ENCODE peak calls at places on chromosomes 5 and 9, in six cellular contexts. J, O, B, P, A and V are unnamed samples.

GRCh38 chr9:130128782-130129424 is 43.3 kb upstream of the NCS1 start:
- DNase-seq in J (no peak), O (peak; percentile 76), B (peak; percentile 78), P (peak; percentile 55), A (peak; percentile 27), V (peak; percentile 88)

GRCh38 chr9:35653611-35654010 is 2.9 kb upstream of the SIT1 start:
- DNase-seq in J (no peak), O (no peak), B (no peak), P (no peak), A (no peak), V (peak; percentile 17)

GRCh38 chr5:147751156-147751830 is 31.2 kb downstream of the JAKMIP2 start:
- DNase-seq in J (peak; percentile 1), O (no peak), B (no peak), P (no peak), A (no peak), V (no peak)

GRCh38 chr5:492314-492893 is 31.8 kb downstream of the SLC9A3 start:
- DNase-seq in J (no peak), O (no peak), B (no peak), P (no peak), A (no peak), V (no peak)

GRCh38 chr5:96004754-96005153 is 43.1 kb upstream of the ELL2 start:
- DNase-seq in J (no peak), O (no peak), B (peak; percentile 34), P (no peak), A (no peak), V (no peak)

GRCh38 chr5:177327539-177328522 is 16.1 kb upstream of the MXD3 start:
- DNase-seq in J (no peak), O (peak; percentile 26), B (peak; percentile 50), P (peak; percentile 76), A (no peak), V (no peak)

GRCh38 chr5:112154940-112155686 is 264.0 kb downstream of the EPB41L4A start:
- DNase-seq in J (no peak), O (no peak), B (no peak), P (no peak), A (no peak), V (no peak)

GRCh38 chr5:38382898-38383297 is 124.5 kb downstream of the EGFLAM start:
- DNase-seq in J (peak; percentile 18), O (peak; percentile 76), B (peak; percentile 62), P (peak; percentile 61), A (peak; percentile 16), V (peak; percentile 58)

GRCh38 chr5:43619911-43620310 is 16.9 kb downstream of the NNT start:
- DNase-seq in J (no peak), O (no peak), B (no peak), P (no peak), A (no peak), V (no peak)

GRCh38 chr5:178078197-178078995 is 34.9 kb upstream of the N4BP3 start:
- DNase-seq in J (no peak), O (no peak), B (peak; percentile 91), P (no peak), A (no peak), V (no peak)

GRCh38 chr5:58094031-58094430 is 365.9 kb downstream of the PLK2 start:
- DNase-seq in J (no peak), O (peak; percentile 13), B (no peak), P (no peak), A (no peak), V (no peak)

GRCh38 chr5:123351315-123351714 is 71.9 kb downstream of the CEP120 start:
- DNase-seq in J (no peak), O (no peak), B (no peak), P (no peak), A (no peak), V (no peak)

GRCh38 chr5:111278824-111279504 is 54.8 kb downstream of the CAMK4 start:
- DNase-seq in J (peak; percentile 14), O (peak; percentile 96), B (peak; percentile 47), P (peak; percentile 36), A (peak; percentile 77), V (peak; percentile 89)

GRCh38 chr5:105956456-105957177 is 1714.1 kb downstream of the EFNA5 start:
- DNase-seq in J (no peak), O (no peak), B (peak; percentile 35), P (no peak), A (no peak), V (no peak)

GRCh38 chr5:175712313-175712680 is 54.4 kb downstream of the HRH2 start:
- DNase-seq in J (no peak), O (no peak), B (no peak), P (no peak), A (no peak), V (no peak)

GRCh38 chr5:169374761-169375160 is 73.8 kb upstream of the SLIT3 start:
- DNase-seq in J (no peak), O (no peak), B (peak; percentile 92), P (no peak), A (no peak), V (no peak)

GRCh38 chr9:107153336-107153735 is 129.7 kb upstream of the RAD23B start:
- DNase-seq in J (no peak), O (no peak), B (peak; percentile 54), P (no peak), A (no peak), V (no peak)

GRCh38 chr5:156178117-156178516 is 148.8 kb upstream of the SGCD start:
- DNase-seq in J (no peak), O (no peak), B (no peak), P (no peak), A (no peak), V (no peak)

GRCh38 chr5:149424371-149425315 is 45.6 kb upstream of the IL17B start:
- DNase-seq in J (no peak), O (no peak), B (peak; percentile 51), P (no peak), A (no peak), V (no peak)

GRCh38 chr9:32350682-32351081 is 33.8 kb upstream of the ACO1 start:
- DNase-seq in J (no peak), O (no peak), B (peak; percentile 43), P (no peak), A (no peak), V (no peak)

GRCh38 chr5:20353481-20353880 is 365.5 kb upstream of the CDH18 start:
- DNase-seq in J (no peak), O (no peak), B (no peak), P (no peak), A (no peak), V (no peak)

GRCh38 chr5:131634666-131634995 is 398 bp downstream of the RAPGEF6 start:
- DNase-seq in J (no peak), O (peak; percentile 68), B (no peak), P (peak; percentile 66), A (peak; percentile 14), V (peak; percentile 93)

GRCh38 chr5:89279458-89280036 is 396.6 kb upstream of the MEF2C start:
- DNase-seq in J (no peak), O (no peak), B (no peak), P (no peak), A (no peak), V (no peak)

GRCh38 chr5:163373401-163374066 is 63.9 kb upstream of the CCNG1 start:
- DNase-seq in J (no peak), O (no peak), B (no peak), P (no peak), A (no peak), V (no peak)

GRCh38 chr5:54644226-54644625 is 126.7 kb downstream of the SNX18 start:
- DNase-seq in J (no peak), O (no peak), B (peak; percentile 80), P (no peak), A (no peak), V (no peak)

GRCh38 chr9:125805057-125805456 is 57.9 kb downstream of the PBX3 start:
- DNase-seq in J (no peak), O (no peak), B (peak; percentile 66), P (no peak), A (no peak), V (no peak)

GRCh38 chr5:5178121-5178520 is 38.0 kb downstream of the ADAMTS16 start:
- DNase-seq in J (no peak), O (no peak), B (peak; percentile 48), P (no peak), A (no peak), V (no peak)

GRCh38 chr9:114856942-114857315 is 51.1 kb upstream of the TNFSF15 start:
- DNase-seq in J (no peak), O (no peak), B (no peak), P (no peak), A (no peak), V (no peak)

GRCh38 chr9:35552837-35553236 is 52.2 kb upstream of the TESK1 start:
- DNase-seq in J (no peak), O (no peak), B (no peak), P (no peak), A (no peak), V (no peak)

GRCh38 chr9:35972093-35972492 is 14.1 kb upstream of the OR2S2 start:
- DNase-seq in J (no peak), O (peak; percentile 23), B (no peak), P (no peak), A (no peak), V (no peak)

GRCh38 chr5:119335261-119335677 is 20.6 kb upstream of the TNFAIP8 start:
- DNase-seq in J (no peak), O (no peak), B (no peak), P (no peak), A (no peak), V (no peak)

GRCh38 chr9:962023-962422 is 14.4 kb upstream of the DMRT3 start:
- DNase-seq in J (no peak), O (no peak), B (no peak), P (no peak), A (no peak), V (no peak)

GRCh38 chr5:173016621-173017046 is 33.1 kb downstream of the ATP6V0E1 start:
- DNase-seq in J (no peak), O (peak; percentile 9), B (peak; percentile 75), P (peak; percentile 28), A (no peak), V (peak; percentile 24)

GRCh38 chr5:126104951-126105350 is 318.3 kb upstream of the GRAMD2B start:
- DNase-seq in J (no peak), O (no peak), B (peak; percentile 16), P (no peak), A (no peak), V (no peak)